ENCODE peak calls at places on chromosomes 3 and 15, in four cellular contexts. Q is hepatocyte, D is cardiac muscle cell, W is IMR-90. G is an unnamed sample. For H3K4me1 and H3K36me3, the result is how much of the 10 kb centered on the place peaks cover.

GRCh38 chr3:141959921-141960554 is 83.6 kb downstream of the ATP1B3 start:
- DNase-seq in W (peak), D (peak), Q (no peak), G (peak)

GRCh38 chr15:74295800-74296199 is 59.7 kb downstream of the CCDC33 start:
- DNase-seq in W (no peak), D (no peak), Q (no peak), G (no peak)

GRCh38 chr15:76217029-76217866 is 94.0 kb downstream of the ETFA start:
- DNase-seq in D (peak), W (peak), Q (no peak), G (no peak)

GRCh38 chr3:14352002-14352627 is 50.3 kb upstream of the SLC6A6 start:
- DNase-seq in W (peak), D (no peak), Q (no peak), G (peak)

GRCh38 chr15:85785887-85786777 is 8.6 kb downstream of the KLHL25 start:
- DNase-seq in W (peak), Q (peak), D (peak), G (no peak)

GRCh38 chr3:107598926-107599754 is 76.4 kb downstream of the BBX start:
- DNase-seq in D (peak), W (peak), Q (peak), G (no peak)

GRCh38 chr3:4394567-4394966 is 72.5 kb downstream of the SUMF1 start:
- DNase-seq in Q (no peak), D (no peak), W (no peak), G (no peak)

GRCh38 chr3:39812537-39812936 is 3.1 kb downstream of the MYRIP start:
- DNase-seq in Q (peak), D (peak), W (no peak), G (peak)

GRCh38 chr3:141737108-141737507 is 990 bp upstream of the RNF7 start:
- DNase-seq in Q (no peak), D (no peak), W (no peak), G (no peak)

GRCh38 chr15:82122754-82123400 is 77.1 kb upstream of the MEX3B start:
- DNase-seq in Q (peak), W (peak), D (peak), G (no peak)

GRCh38 chr3:149547954-149548728 is 73.6 kb downstream of the TM4SF4 start:
- DNase-seq in Q (peak), D (peak), W (peak), G (no peak)

GRCh38 chr3:52454235-52454937 is 545 bp upstream of the TNNC1 start:
- DNase-seq in D (no peak), W (no peak), Q (no peak), G (no peak)

GRCh38 chr3:100082724-100083123 is 31.6 kb downstream of the FILIP1L start:
- DNase-seq in W (no peak), D (no peak), Q (no peak), G (no peak)

GRCh38 chr3:172216267-172216666 is 176.9 kb downstream of the FNDC3B start:
- DNase-seq in D (no peak), W (no peak), Q (no peak), G (no peak)

GRCh38 chr3:18349197-18349798 is 75.8 kb downstream of the SATB1 start:
- DNase-seq in Q (no peak), W (no peak), D (no peak), G (no peak)

GRCh38 chr15:41955807-41956525 is 16.4 kb downstream of the EHD4 start:
- DNase-seq in D (no peak), Q (peak), W (no peak), G (no peak)

GRCh38 chr3:183114779-183115178 is 15.5 kb upstream of the MCCC1 start:
- DNase-seq in Q (no peak), D (no peak), W (no peak), G (no peak)

GRCh38 chr15:23477920-23478319 is 30.9 kb upstream of the GOLGA6L2 start:
- DNase-seq in Q (no peak), W (no peak), D (no peak), G (no peak)

GRCh38 chr3:377158-377561 is 180.6 kb downstream of the CHL1 start:
- DNase-seq in W (peak), D (peak), Q (peak), G (peak)

GRCh38 chr3:123157598-123158287 is 44.0 kb upstream of the SEC22A start:
- DNase-seq in D (no peak), Q (no peak), W (no peak), G (no peak)

GRCh38 chr15:60208708-60209107 is 189.1 kb downstream of the ANXA2 start:
- DNase-seq in W (no peak), D (peak), Q (no peak), G (no peak)

GRCh38 chr3:111761309-111761795 is 97.7 kb upstream of the PHLDB2 start:
- DNase-seq in Q (no peak), D (peak), W (peak), G (peak)

GRCh38 chr3:189270248-189270832 is 98.6 kb downstream of the TPRG1 start:
- DNase-seq in Q (peak), D (peak), W (peak), G (peak)

GRCh38 chr3:81419196-81419595 is 342.2 kb downstream of the GBE1 start:
- DNase-seq in D (peak), W (peak), Q (peak), G (peak)

GRCh38 chr3:150639262-150639661 is 36.1 kb downstream of the SELENOT start:
- DNase-seq in D (peak), Q (no peak), W (peak), G (no peak)

DNA sequence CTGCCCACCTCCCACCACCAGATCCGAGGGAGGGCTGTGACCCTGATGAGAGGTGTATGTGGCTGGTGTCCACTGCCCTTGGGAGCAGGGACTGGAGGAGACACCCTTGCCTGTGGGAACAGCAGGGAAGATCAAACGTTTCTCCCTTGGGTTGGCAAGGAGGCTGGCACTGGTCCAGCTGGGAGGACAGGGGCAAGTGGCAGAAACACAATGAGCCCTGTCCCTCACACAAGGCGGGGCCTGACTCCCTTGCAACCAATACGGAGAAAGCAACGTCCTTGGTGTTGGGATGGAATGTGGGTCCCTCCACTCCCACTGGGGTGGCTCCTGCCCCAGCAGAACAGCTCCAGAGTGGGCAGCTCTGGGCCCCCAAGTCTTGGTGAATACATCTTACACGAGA is 5.2 kb downstream of the HYAL2 start:
- DNase-seq in Q (no peak), D (no peak), W (no peak), G (no peak)
- H3K4me1 ChIP-seq in Q (under half), D (under half), W (under half), G (under half)

DNA sequence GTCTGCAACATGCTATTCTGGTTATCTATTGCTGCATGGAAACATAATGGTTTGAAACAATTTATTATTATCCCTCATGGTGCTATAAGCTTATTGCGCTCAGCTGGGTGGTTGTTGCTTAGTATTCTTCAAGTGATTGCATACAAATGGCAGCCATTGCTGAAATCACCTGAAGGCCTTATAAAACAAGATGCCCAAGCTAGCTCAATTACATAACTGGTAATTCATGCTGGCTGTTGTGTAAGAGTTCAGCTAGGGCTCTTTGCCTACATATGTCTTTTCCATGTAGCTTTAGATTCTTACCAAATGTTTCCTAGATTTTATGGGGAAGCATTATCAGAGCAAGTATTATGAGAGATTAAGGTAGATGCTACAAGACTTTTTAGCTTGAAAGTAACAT is 644.0 kb upstream of the CBLB start:
- DNase-seq in Q (no peak), D (no peak), W (no peak), G (no peak)
- H3K36me3 ChIP-seq in Q (under half), D (under half), W (under half), G (under half)

GRCh38 chr3:151900460-151900859 is 27.0 kb downstream of the SUCNR1 start:
- DNase-seq in Q (no peak), D (no peak), W (no peak), G (no peak)
- H3K4me1 ChIP-seq in Q (under half), D (under half), W (under half), G (under half)

DNA sequence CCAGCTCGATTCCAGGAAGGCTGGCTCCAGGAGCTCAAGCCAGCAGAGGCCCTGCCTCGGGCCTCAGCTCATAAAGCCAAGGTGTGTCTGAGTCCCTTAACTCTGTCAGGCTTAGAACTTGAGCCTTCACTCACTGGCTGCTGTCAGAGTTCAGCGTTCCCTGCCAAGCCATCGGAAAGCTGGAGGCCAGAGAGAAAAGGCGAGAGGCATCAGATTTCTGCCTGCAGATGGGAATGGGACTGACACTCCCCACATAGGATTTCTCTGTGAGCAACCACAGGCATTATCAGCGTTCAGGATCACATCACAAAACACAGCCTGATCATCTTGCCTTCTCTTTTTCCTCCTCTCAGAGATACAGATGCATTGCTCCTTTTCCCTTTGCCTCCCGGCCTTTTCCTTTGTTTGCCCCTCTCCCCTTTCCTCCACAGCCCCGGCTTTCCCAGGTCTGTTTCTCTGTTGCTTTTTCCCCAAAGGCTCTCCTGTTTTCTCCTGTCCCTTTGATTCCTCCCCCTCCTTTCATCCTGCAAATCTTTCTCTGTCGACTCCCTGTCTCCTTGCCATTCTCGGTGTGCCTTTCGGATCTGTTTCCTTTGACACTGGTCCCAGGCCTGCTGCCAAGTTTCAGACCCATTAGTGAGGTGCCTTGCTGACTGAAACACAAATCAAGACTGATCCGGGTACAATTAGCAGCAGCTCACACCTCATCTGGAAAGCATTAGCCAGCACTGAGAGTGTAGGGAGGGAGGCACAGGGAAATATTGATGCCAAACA is 44.5 kb upstream of the BOC start:
- DNase-seq in D (peak), Q (peak), W (peak), G (peak)
- H3K36me3 ChIP-seq in D (under half), Q (under half), W (under half), G (under half)

DNA sequence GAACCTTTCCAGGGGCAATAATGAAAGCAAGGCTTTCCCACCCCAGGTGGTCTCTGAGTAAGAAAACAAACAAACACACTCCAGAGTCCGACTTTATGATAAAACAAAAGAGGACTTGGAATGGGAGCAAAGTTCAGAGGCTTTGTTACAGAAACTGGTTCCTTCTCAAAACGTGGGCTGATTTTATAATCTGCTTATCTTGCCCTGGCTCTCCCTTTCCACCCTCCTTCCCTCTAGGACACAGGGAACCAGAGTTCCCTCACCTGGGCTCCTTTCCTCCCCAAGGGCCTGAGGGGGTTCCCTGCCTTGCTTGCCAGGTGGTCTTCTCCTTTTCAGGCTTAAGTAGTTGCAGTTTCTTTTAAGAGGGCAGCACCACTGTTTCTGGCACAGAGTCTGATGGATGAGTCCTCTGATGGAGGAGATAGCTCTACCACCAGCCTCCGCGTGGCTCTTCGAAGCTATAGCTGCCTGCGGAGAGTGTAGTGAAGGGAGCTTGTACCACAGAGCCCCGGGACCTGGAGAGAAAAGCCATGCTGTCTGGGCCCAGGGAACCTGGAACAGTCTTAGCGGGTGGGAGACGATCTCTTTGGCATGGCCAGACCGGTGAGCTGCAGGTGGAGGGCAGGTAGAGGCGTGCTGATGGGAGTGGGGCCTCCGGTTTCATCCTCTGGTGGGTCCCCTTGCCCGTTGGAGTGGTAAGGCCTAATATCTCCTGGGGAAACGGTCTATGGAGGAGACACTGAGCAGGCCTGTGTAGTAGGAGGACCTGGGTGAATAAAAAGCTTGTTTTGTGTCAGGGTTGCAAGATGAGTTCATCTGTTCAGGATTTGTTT is 68.7 kb downstream of the SMAD6 start:
- DNase-seq in Q (peak), W (no peak), D (no peak), G (no peak)
- H3K4me1 ChIP-seq in Q (half or more), W (under half), D (half or more), G (half or more)

DNA sequence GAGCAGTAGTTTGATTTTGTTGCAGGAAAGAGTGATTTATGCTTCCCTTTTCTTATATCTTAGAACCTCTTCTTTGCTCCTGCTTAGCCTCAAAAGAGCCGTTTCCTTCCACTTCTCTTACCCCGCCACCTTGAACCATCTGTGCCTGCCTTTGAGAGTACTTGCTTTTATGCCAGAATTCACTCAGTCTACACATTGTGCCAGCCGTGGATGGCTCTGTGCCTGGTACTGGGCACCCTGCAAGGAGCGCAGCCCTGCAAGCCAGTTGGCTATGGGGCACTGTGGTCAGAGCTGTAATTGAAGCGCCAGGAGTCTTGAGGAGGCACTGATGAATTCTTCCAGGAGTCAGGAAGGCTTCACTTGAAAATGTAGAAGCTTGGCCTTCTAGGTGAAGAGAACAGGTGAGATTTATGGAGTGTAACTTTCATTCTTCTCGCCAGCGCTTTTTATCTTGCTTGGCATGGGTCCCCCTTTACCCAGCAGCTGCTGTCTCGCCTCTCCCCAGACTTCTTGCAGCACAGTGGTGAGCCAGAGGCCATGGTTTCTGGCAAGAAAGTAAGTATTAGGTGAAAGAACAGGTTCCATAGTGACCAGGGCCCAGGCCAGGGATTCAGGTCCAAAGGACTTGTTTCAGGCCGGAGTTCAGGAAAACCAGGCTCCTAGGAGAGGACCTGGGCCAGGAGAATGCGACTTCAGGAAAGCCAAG is 4.9 kb downstream of the TMED3 start:
- DNase-seq in D (no peak), Q (no peak), W (no peak), G (no peak)
- H3K36me3 ChIP-seq in D (under half), Q (under half), W (half or more), G (under half)